ENCODE peak calls at places on chromosomes 2 and 18, in six cellular contexts. One of them, this sample, is unnamed.

GRCh38 chr2:170813611-170814550 is 2.8 kb upstream of the GAD1 start:
- DNase-seq in GM13976: no peak
- DNase-seq in mammary epithelial cell: peak
- DNase-seq in GM20000: no peak
- DNase-seq in GM23338: peak
- DNase-seq in Calu3: peak
- DNase-seq in this sample: peak

GRCh38 chr2:227643990-227644551 is 22.5 kb upstream of the SCYGR5 start:
- DNase-seq in Calu3: no peak
- DNase-seq in GM23338: peak
- DNase-seq in GM20000: no peak
- DNase-seq in mammary epithelial cell: no peak
- DNase-seq in GM13976: no peak
- DNase-seq in this sample: no peak

GRCh38 chr2:15547100-15547499 is 14.0 kb downstream of the NBAS start:
- DNase-seq in GM13976: no peak
- DNase-seq in Calu3: no peak
- DNase-seq in mammary epithelial cell: no peak
- DNase-seq in GM20000: no peak
- DNase-seq in GM23338: no peak
- DNase-seq in this sample: no peak

GRCh38 chr2:105376010-105376409 is 22.8 kb downstream of the FHL2 start:
- DNase-seq in GM23338: no peak
- DNase-seq in mammary epithelial cell: no peak
- DNase-seq in GM13976: no peak
- DNase-seq in Calu3: no peak
- DNase-seq in GM20000: no peak
- DNase-seq in this sample: peak

GRCh38 chr2:108909275-108909823 is 79.7 kb downstream of the EDAR start:
- DNase-seq in mammary epithelial cell: no peak
- DNase-seq in GM20000: no peak
- DNase-seq in GM13976: peak
- DNase-seq in Calu3: no peak
- DNase-seq in GM23338: no peak
- DNase-seq in this sample: no peak

GRCh38 chr18:76687271-76688006 is 134.9 kb upstream of the ZNF236 start:
- DNase-seq in GM13976: peak
- DNase-seq in GM23338: no peak
- DNase-seq in mammary epithelial cell: peak
- DNase-seq in GM20000: peak
- DNase-seq in Calu3: peak
- DNase-seq in this sample: no peak

GRCh38 chr2:45276914-45277313 is 267.7 kb upstream of the SIX2 start:
- DNase-seq in mammary epithelial cell: no peak
- DNase-seq in GM20000: no peak
- DNase-seq in GM13976: no peak
- DNase-seq in Calu3: peak
- DNase-seq in GM23338: no peak
- DNase-seq in this sample: peak

GRCh38 chr18:45449761-45450227 is 165.5 kb upstream of the SLC14A2 start:
- DNase-seq in GM23338: no peak
- DNase-seq in Calu3: no peak
- DNase-seq in GM20000: no peak
- DNase-seq in mammary epithelial cell: no peak
- DNase-seq in GM13976: no peak
- DNase-seq in this sample: peak

GRCh38 chr2:196131949-196132925 is 39.1 kb downstream of the STK17B start:
- DNase-seq in GM13976: no peak
- DNase-seq in Calu3: peak
- DNase-seq in mammary epithelial cell: no peak
- DNase-seq in GM23338: peak
- DNase-seq in GM20000: no peak
- DNase-seq in this sample: no peak

GRCh38 chr2:157841485-157841884 is 34.6 kb downstream of the ACVR1 start:
- DNase-seq in GM13976: no peak
- DNase-seq in mammary epithelial cell: no peak
- DNase-seq in GM20000: no peak
- DNase-seq in GM23338: no peak
- DNase-seq in Calu3: no peak
- DNase-seq in this sample: no peak

GRCh38 chr2:109604597-109604996 is 9.2 kb downstream of the SEPTIN10 start:
- DNase-seq in GM13976: no peak
- DNase-seq in GM23338: no peak
- DNase-seq in mammary epithelial cell: peak
- DNase-seq in Calu3: peak
- DNase-seq in GM20000: no peak
- DNase-seq in this sample: peak

GRCh38 chr2:393711-394696 is 106.1 kb upstream of the ALKAL2 start:
- DNase-seq in mammary epithelial cell: peak
- DNase-seq in GM20000: no peak
- DNase-seq in GM23338: peak
- DNase-seq in Calu3: peak
- DNase-seq in GM13976: no peak
- DNase-seq in this sample: no peak

GRCh38 chr2:71612581-71613520 is 159.5 kb downstream of the DYSF start:
- DNase-seq in GM20000: no peak
- DNase-seq in GM23338: no peak
- DNase-seq in GM13976: no peak
- DNase-seq in Calu3: no peak
- DNase-seq in mammary epithelial cell: no peak
- DNase-seq in this sample: no peak

GRCh38 chr2:140916410-140916809 is 1214.4 kb downstream of the LRP1B start:
- DNase-seq in GM13976: no peak
- DNase-seq in GM23338: no peak
- DNase-seq in GM20000: no peak
- DNase-seq in mammary epithelial cell: peak
- DNase-seq in Calu3: no peak
- DNase-seq in this sample: no peak

GRCh38 chr2:111664451-111664850 is 219.5 kb downstream of the ANAPC1 start:
- DNase-seq in GM13976: no peak
- DNase-seq in mammary epithelial cell: no peak
- DNase-seq in GM20000: no peak
- DNase-seq in Calu3: no peak
- DNase-seq in GM23338: no peak
- DNase-seq in this sample: no peak

GRCh38 chr2:112881217-112882000 is 29.6 kb upstream of the IL37 start:
- DNase-seq in Calu3: peak
- DNase-seq in GM13976: peak
- DNase-seq in mammary epithelial cell: peak
- DNase-seq in GM23338: no peak
- DNase-seq in GM20000: peak
- DNase-seq in this sample: peak

GRCh38 chr18:8188196-8188595 is 421.0 kb upstream of the RAB12 start:
- DNase-seq in GM23338: no peak
- DNase-seq in mammary epithelial cell: no peak
- DNase-seq in GM20000: no peak
- DNase-seq in Calu3: no peak
- DNase-seq in GM13976: no peak
- DNase-seq in this sample: peak

GRCh38 chr2:241352227-241352626 is 3.9 kb upstream of the FARP2 start:
- DNase-seq in GM13976: no peak
- DNase-seq in Calu3: no peak
- DNase-seq in mammary epithelial cell: no peak
- DNase-seq in GM23338: no peak
- DNase-seq in GM20000: no peak
- DNase-seq in this sample: no peak

GRCh38 chr2:230942371-230942770 is 17.3 kb upstream of the GPR55 start:
- DNase-seq in GM20000: peak
- DNase-seq in Calu3: no peak
- DNase-seq in GM23338: no peak
- DNase-seq in mammary epithelial cell: no peak
- DNase-seq in GM13976: peak
- DNase-seq in this sample: no peak

GRCh38 chr2:238950551-238950950 is 102.7 kb downstream of the TWIST2 start:
- DNase-seq in mammary epithelial cell: no peak
- DNase-seq in GM20000: no peak
- DNase-seq in GM23338: no peak
- DNase-seq in GM13976: no peak
- DNase-seq in Calu3: no peak
- DNase-seq in this sample: no peak

GRCh38 chr2:175743020-175743419 is 259.0 kb downstream of the LNPK start:
- DNase-seq in GM23338: no peak
- DNase-seq in GM20000: no peak
- DNase-seq in mammary epithelial cell: no peak
- DNase-seq in Calu3: no peak
- DNase-seq in GM13976: no peak
- DNase-seq in this sample: peak

GRCh38 chr18:45871655-45872054 is 46.2 kb downstream of the SIGLEC15 start:
- DNase-seq in Calu3: no peak
- DNase-seq in GM20000: no peak
- DNase-seq in GM23338: no peak
- DNase-seq in GM13976: no peak
- DNase-seq in mammary epithelial cell: peak
- DNase-seq in this sample: peak

GRCh38 chr2:9770308-9771100 is 72.8 kb upstream of the TAF1B start:
- DNase-seq in Calu3: peak
- DNase-seq in GM13976: peak
- DNase-seq in GM23338: peak
- DNase-seq in GM20000: peak
- DNase-seq in mammary epithelial cell: peak
- DNase-seq in this sample: peak

GRCh38 chr18:58649966-58650816 is 21.1 kb upstream of the MALT1 start:
- DNase-seq in GM13976: peak
- DNase-seq in GM20000: no peak
- DNase-seq in mammary epithelial cell: peak
- DNase-seq in GM23338: no peak
- DNase-seq in Calu3: no peak
- DNase-seq in this sample: peak

GRCh38 chr2:149129433-149129832 is 90.9 kb downstream of the LYPD6B start:
- DNase-seq in Calu3: no peak
- DNase-seq in GM20000: no peak
- DNase-seq in GM13976: no peak
- DNase-seq in mammary epithelial cell: no peak
- DNase-seq in GM23338: no peak
- DNase-seq in this sample: no peak

GRCh38 chr2:105398522-105399206 is at the start of gene FHL2:
- DNase-seq in GM23338: peak
- DNase-seq in Calu3: peak
- DNase-seq in mammary epithelial cell: peak
- DNase-seq in GM13976: peak
- DNase-seq in GM20000: peak
- DNase-seq in this sample: peak

GRCh38 chr2:32627441-32627900 is 379 bp upstream of the TTC27 start:
- DNase-seq in GM23338: peak
- DNase-seq in mammary epithelial cell: peak
- DNase-seq in GM13976: no peak
- DNase-seq in GM20000: no peak
- DNase-seq in Calu3: no peak
- DNase-seq in this sample: peak
- TF ChIP-seq CTCF in GM23338: peak
- TF ChIP-seq CTCF in mammary epithelial cell: no peak
- TF ChIP-seq CTCF in GM13976: no peak
- TF ChIP-seq CTCF in GM20000: no peak
- TF ChIP-seq CTCF in Calu3: no peak
- TF ChIP-seq CTCF in this sample: peak

GRCh38 chr18:57446322-57446721 is 11.1 kb downstream of the ONECUT2 start:
- DNase-seq in GM23338: peak
- DNase-seq in Calu3: peak
- DNase-seq in GM13976: peak
- DNase-seq in GM20000: peak
- DNase-seq in mammary epithelial cell: no peak
- DNase-seq in this sample: no peak
- TF ChIP-seq CTCF in GM23338: peak
- TF ChIP-seq CTCF in Calu3: peak
- TF ChIP-seq CTCF in GM13976: peak
- TF ChIP-seq CTCF in GM20000: peak
- TF ChIP-seq CTCF in mammary epithelial cell: peak
- TF ChIP-seq CTCF in this sample: peak

DNA sequence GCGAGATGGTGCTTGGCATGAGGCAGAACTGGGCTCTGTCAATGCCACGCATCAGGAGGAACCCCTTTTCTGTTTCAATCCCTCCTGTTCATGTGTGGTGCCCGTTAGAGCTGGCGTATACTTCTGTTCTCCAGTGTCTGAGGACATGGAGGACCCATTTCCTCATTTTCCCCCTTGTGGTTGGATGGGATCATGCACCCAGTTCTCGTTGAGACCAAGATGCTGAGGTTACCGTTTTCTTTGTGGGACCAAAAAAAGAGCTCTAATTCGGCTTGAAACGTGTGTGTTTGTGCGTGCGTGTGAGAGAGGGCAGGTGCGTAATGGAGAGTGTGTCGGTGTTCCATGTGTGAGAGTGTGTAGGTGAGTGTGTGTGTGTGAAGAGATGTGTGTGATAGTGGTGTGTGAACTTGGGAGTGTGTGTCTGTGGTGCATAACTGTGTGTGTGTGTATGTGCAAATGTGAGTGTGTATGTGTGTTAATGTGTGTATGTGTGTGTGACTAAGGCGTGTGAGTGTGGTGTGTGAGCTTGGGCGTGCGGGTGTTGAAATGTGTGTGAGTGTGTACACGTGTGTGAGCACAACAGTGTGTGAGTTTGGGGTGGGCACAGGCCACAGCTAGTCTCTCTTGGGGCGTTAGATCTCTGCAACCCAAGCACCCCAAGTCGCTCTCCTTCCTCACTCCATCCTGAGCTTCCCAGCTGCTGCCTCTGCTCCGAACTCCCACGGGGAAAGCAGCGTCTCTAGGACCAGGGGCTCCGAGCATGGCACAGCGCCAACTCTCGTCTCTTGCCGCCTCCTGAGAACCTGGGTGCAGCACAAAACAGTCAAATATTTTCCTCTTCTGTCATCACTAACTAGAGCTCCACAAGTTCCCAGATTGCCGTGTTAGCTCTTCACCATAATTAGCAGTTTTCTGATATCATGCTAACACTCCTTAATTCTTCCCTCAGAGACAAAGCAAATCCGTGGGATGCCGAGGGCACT is 75.8 kb downstream of the LONRF2 start:
- DNase-seq in mammary epithelial cell: no peak
- DNase-seq in Calu3: peak
- DNase-seq in GM13976: no peak
- DNase-seq in GM23338: peak
- DNase-seq in GM20000: no peak
- DNase-seq in this sample: peak
- TF ChIP-seq CTCF in mammary epithelial cell: peak
- TF ChIP-seq CTCF in Calu3: no peak
- TF ChIP-seq CTCF in GM13976: no peak
- TF ChIP-seq CTCF in GM23338: peak
- TF ChIP-seq CTCF in GM20000: peak
- TF ChIP-seq CTCF in this sample: peak

DNA sequence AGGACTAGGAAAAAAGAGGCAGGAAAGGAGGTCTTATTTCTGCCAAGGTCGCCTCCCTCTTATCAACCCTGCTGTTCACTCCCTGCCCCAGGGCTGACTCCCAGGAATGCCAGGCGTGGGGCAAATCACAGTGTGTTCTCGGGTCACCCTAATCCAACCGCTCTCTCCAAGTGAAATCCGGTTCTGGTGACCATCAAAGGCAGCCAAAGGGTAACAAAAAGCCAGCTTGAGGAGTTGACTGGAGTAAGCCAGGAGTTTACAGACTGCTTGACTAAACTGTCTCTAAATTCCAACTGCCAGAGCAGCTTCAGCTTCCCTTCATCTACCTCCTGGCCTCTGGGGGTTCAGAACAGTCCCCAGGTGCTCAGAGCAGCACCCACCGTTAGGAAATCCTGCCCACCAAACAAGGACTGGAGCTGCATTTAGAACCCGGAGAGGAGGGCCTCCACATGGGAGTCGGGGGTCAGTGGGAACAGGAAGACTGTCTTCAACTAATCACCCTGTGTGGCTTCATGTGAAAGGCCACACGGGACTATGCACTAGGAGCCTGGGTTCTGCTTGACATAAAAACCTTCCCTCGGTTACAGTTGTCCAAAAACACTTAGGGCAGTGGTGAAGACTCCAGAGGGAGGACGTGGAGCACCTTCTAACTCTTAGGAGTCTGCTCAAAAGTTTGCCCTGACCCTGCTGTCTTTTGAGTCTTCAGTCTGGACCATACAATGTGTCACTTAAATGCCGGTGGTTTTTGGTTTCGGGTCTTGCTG is 24.2 kb upstream of the MCFD2 start:
- DNase-seq in mammary epithelial cell: no peak
- DNase-seq in GM23338: no peak
- DNase-seq in Calu3: no peak
- DNase-seq in GM13976: no peak
- DNase-seq in GM20000: no peak
- DNase-seq in this sample: no peak
- TF ChIP-seq CTCF in mammary epithelial cell: no peak
- TF ChIP-seq CTCF in GM23338: no peak
- TF ChIP-seq CTCF in Calu3: no peak
- TF ChIP-seq CTCF in GM13976: no peak
- TF ChIP-seq CTCF in GM20000: no peak
- TF ChIP-seq CTCF in this sample: no peak

This sample was measured in fibroblast of the aortic adventitia.